ENCODE peak calls at places on chromosome 13, in nine cellular contexts. N is head of caudate nucleus; K is astrocyte of the cerebellum; Y is central memory CD4-positive, alpha-beta T cell; V is iris pigment epithelial cell; M is dermis microvascular lymphatic vessel endothelial cell; T is nucleus accumbens; Q is WTC11; L is heart right ventricle. B is an unnamed sample.

GRCh38 chr13:99176309-99177276 is 24.1 kb upstream of the UBAC2 start:
- DNase-seq in N (peak), K (no peak), Y (peak), V (peak), M (peak), T (peak), Q (peak), L (peak), B (peak)

GRCh38 chr13:39684531-39685137 is 29.2 kb downstream of the COG6 start:
- DNase-seq in N (no peak), K (peak), Y (peak), V (peak), M (peak), T (no peak), Q (no peak), L (no peak), B (no peak)

GRCh38 chr13:60384911-60385310 is 12.1 kb upstream of the TDRD3 start:
- DNase-seq in N (no peak), K (no peak), Y (no peak), V (no peak), M (no peak), T (no peak), Q (no peak), L (no peak), B (no peak)

GRCh38 chr13:26811636-26812035 is 51.0 kb upstream of the GPR12 start:
- DNase-seq in N (no peak), K (no peak), Y (no peak), V (no peak), M (no peak), T (no peak), Q (no peak), L (no peak), B (no peak)

GRCh38 chr13:111908391-111908790 is 158.6 kb upstream of the SOX1 start:
- DNase-seq in N (no peak), K (no peak), Y (no peak), V (no peak), M (no peak), T (no peak), Q (peak), L (no peak), B (no peak)

GRCh38 chr13:94617389-94618000 is 15.8 kb downstream of the GPR180 start:
- DNase-seq in N (no peak), K (no peak), Y (peak), V (no peak), M (no peak), T (no peak), Q (no peak), L (no peak), B (no peak)

GRCh38 chr13:24223341-24224231 is 63.1 kb downstream of the SPATA13 start:
- DNase-seq in N (no peak), K (no peak), Y (no peak), V (no peak), M (no peak), T (no peak), Q (no peak), L (peak), B (no peak)

GRCh38 chr13:99265162-99265822 is 7.1 kb upstream of the GPR18 start:
- DNase-seq in N (no peak), K (no peak), Y (no peak), V (no peak), M (no peak), T (no peak), Q (no peak), L (no peak), B (no peak)

GRCh38 chr13:110913322-110913721 is 1.5 kb downstream of the ANKRD10 start:
- DNase-seq in N (no peak), K (no peak), Y (peak), V (no peak), M (no peak), T (no peak), Q (no peak), L (no peak), B (no peak)

GRCh38 chr13:110341445-110342247 is 34.6 kb downstream of the COL4A2 start:
- DNase-seq in N (no peak), K (no peak), Y (no peak), V (peak), M (peak), T (no peak), Q (no peak), L (peak), B (no peak)

B was measured in foreskin keratinocyte.